ENCODE peak calls at places on chromosome 3, in five cellular contexts. One of them, this sample, is unnamed.

GRCh38 chr3:187714404-187714979 is 12.1 kb upstream of the RTP2 start:
- DNase-seq in cardiac fibroblast: peak
- DNase-seq in GM13977: peak
- DNase-seq in A549: peak
- DNase-seq in left ventricle myocardium inferior: peak
- DNase-seq in this sample: peak

GRCh38 chr3:120763601-120764000 is 21.1 kb downstream of the GTF2E1 start:
- DNase-seq in left ventricle myocardium inferior: no peak
- DNase-seq in cardiac fibroblast: peak
- DNase-seq in A549: no peak
- DNase-seq in GM13977: peak
- DNase-seq in this sample: peak

GRCh38 chr3:135851201-135852061 is 114.1 kb upstream of the PPP2R3A start:
- DNase-seq in left ventricle myocardium inferior: no peak
- DNase-seq in A549: no peak
- DNase-seq in cardiac fibroblast: peak
- DNase-seq in GM13977: no peak
- DNase-seq in this sample: no peak

GRCh38 chr3:160980740-160981139 is 124.4 kb downstream of the B3GALNT1 start:
- DNase-seq in GM13977: peak
- DNase-seq in cardiac fibroblast: no peak
- DNase-seq in A549: no peak
- DNase-seq in left ventricle myocardium inferior: no peak
- DNase-seq in this sample: peak

GRCh38 chr3:10557783-10558373 is 52.5 kb upstream of the ATP2B2 start:
- DNase-seq in A549: peak
- DNase-seq in left ventricle myocardium inferior: no peak
- DNase-seq in GM13977: no peak
- DNase-seq in cardiac fibroblast: peak
- DNase-seq in this sample: no peak

GRCh38 chr3:152172465-152172864 is 96.3 kb upstream of the MBNL1 start:
- DNase-seq in left ventricle myocardium inferior: no peak
- DNase-seq in cardiac fibroblast: peak
- DNase-seq in GM13977: no peak
- DNase-seq in A549: no peak
- DNase-seq in this sample: no peak

GRCh38 chr3:187328691-187329090 is 37.2 kb upstream of the MASP1 start:
- DNase-seq in A549: no peak
- DNase-seq in cardiac fibroblast: no peak
- DNase-seq in GM13977: no peak
- DNase-seq in left ventricle myocardium inferior: no peak
- DNase-seq in this sample: no peak

GRCh38 chr3:38549957-38550840 is 54.1 kb downstream of the EXOG start:
- DNase-seq in cardiac fibroblast: no peak
- DNase-seq in left ventricle myocardium inferior: no peak
- DNase-seq in GM13977: no peak
- DNase-seq in A549: no peak
- DNase-seq in this sample: no peak

GRCh38 chr3:87761795-87762194 is 297.0 kb downstream of the CGGBP1 start:
- DNase-seq in GM13977: no peak
- DNase-seq in cardiac fibroblast: no peak
- DNase-seq in A549: no peak
- DNase-seq in left ventricle myocardium inferior: no peak
- DNase-seq in this sample: no peak

GRCh38 chr3:38019658-38020341 is 9.6 kb downstream of the PLCD1 start:
- DNase-seq in left ventricle myocardium inferior: no peak
- DNase-seq in A549: no peak
- DNase-seq in cardiac fibroblast: no peak
- DNase-seq in GM13977: no peak
- DNase-seq in this sample: no peak

GRCh38 chr3:98259707-98260106 is 4.3 kb upstream of the OR5H6 start:
- DNase-seq in left ventricle myocardium inferior: no peak
- DNase-seq in cardiac fibroblast: no peak
- DNase-seq in A549: peak
- DNase-seq in GM13977: no peak
- DNase-seq in this sample: no peak

GRCh38 chr3:59658236-59658635 is 608.4 kb upstream of the CFAP20DC start:
- DNase-seq in A549: no peak
- DNase-seq in left ventricle myocardium inferior: no peak
- DNase-seq in cardiac fibroblast: no peak
- DNase-seq in GM13977: no peak
- DNase-seq in this sample: no peak
- TF ChIP-seq CTCF in A549: no peak
- TF ChIP-seq CTCF in left ventricle myocardium inferior: no peak
- TF ChIP-seq CTCF in cardiac fibroblast: no peak
- TF ChIP-seq CTCF in GM13977: no peak
- TF ChIP-seq CTCF in this sample: no peak

GRCh38 chr3:128567705-128568356 is 74.8 kb upstream of the GATA2 start:
- DNase-seq in A549: no peak
- DNase-seq in left ventricle myocardium inferior: no peak
- DNase-seq in cardiac fibroblast: no peak
- DNase-seq in GM13977: no peak
- DNase-seq in this sample: no peak
- TF ChIP-seq CTCF in A549: no peak
- TF ChIP-seq CTCF in left ventricle myocardium inferior: no peak
- TF ChIP-seq CTCF in cardiac fibroblast: no peak
- TF ChIP-seq CTCF in GM13977: no peak
- TF ChIP-seq CTCF in this sample: no peak

GRCh38 chr3:185457376-185457775 is 41.5 kb downstream of the TMEM41A start:
- DNase-seq in A549: no peak
- DNase-seq in GM13977: no peak
- DNase-seq in left ventricle myocardium inferior: no peak
- DNase-seq in cardiac fibroblast: no peak
- DNase-seq in this sample: no peak

GRCh38 chr3:185455860-185456259 is 43.0 kb downstream of the TMEM41A start:
- DNase-seq in left ventricle myocardium inferior: no peak
- DNase-seq in A549: no peak
- DNase-seq in cardiac fibroblast: no peak
- DNase-seq in GM13977: no peak
- DNase-seq in this sample: no peak

GRCh38 chr3:185460283-185460682 is 38.6 kb downstream of the TMEM41A start:
- DNase-seq in GM13977: no peak
- DNase-seq in left ventricle myocardium inferior: no peak
- DNase-seq in cardiac fibroblast: no peak
- DNase-seq in A549: no peak
- DNase-seq in this sample: no peak

GRCh38 chr3:185465471-185465870 is 33.4 kb downstream of the TMEM41A start:
- DNase-seq in GM13977: no peak
- DNase-seq in A549: no peak
- DNase-seq in left ventricle myocardium inferior: no peak
- DNase-seq in cardiac fibroblast: no peak
- DNase-seq in this sample: no peak

DNA sequence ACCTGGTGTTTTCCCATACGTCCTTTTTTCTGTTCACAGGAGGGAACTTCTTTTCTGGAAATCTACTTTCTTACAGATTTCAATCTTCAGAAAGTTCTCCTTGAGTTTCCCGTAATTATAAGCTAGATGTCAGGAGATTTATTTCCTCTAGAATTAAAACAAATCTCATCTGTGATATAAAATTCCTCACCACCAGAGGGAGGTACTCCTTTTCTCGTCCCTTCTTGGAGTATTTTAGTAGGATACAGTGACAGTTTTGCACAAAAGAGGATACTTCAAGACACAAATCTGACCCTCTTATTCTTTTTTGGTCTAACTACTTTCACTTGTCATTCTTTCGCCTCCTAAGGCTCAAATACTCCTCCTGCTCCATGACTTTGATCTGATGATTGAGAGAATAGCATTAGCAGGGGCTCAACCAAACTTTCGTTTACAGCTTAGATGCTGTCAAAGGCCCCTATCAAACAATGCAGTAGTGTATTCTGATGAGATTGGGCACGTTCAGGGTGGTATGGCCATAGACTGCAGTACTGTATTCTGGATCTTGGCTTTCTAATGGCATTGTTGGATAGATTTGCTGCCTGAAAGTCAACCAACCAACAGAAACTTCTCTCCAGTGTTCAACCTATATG is 38.0 kb downstream of the TMEM41A start:
- DNase-seq in left ventricle myocardium inferior: no peak
- DNase-seq in GM13977: peak
- DNase-seq in A549: peak
- DNase-seq in cardiac fibroblast: peak
- DNase-seq in this sample: peak
- TF ChIP-seq CTCF in left ventricle myocardium inferior: peak
- TF ChIP-seq CTCF in GM13977: no peak
- TF ChIP-seq CTCF in A549: peak
- TF ChIP-seq CTCF in cardiac fibroblast: no peak
- TF ChIP-seq CTCF in this sample: no peak

GRCh38 chr3:181213347-181213746 is 223.8 kb upstream of the DNAJC19 start:
- DNase-seq in A549: no peak
- DNase-seq in GM13977: no peak
- DNase-seq in cardiac fibroblast: no peak
- DNase-seq in left ventricle myocardium inferior: no peak
- DNase-seq in this sample: no peak

GRCh38 chr3:181212271-181212670 is 222.7 kb upstream of the DNAJC19 start:
- DNase-seq in cardiac fibroblast: no peak
- DNase-seq in left ventricle myocardium inferior: no peak
- DNase-seq in GM13977: no peak
- DNase-seq in A549: no peak
- DNase-seq in this sample: no peak

GRCh38 chr3:181210275-181210674 is 220.7 kb upstream of the DNAJC19 start:
- DNase-seq in cardiac fibroblast: peak
- DNase-seq in left ventricle myocardium inferior: no peak
- DNase-seq in A549: peak
- DNase-seq in GM13977: no peak
- DNase-seq in this sample: no peak
- TF ChIP-seq CTCF in cardiac fibroblast: no peak
- TF ChIP-seq CTCF in left ventricle myocardium inferior: peak
- TF ChIP-seq CTCF in A549: peak
- TF ChIP-seq CTCF in GM13977: peak
- TF ChIP-seq CTCF in this sample: no peak

GRCh38 chr3:156349978-156350377 is 204.9 kb downstream of the SSR3 start:
- DNase-seq in left ventricle myocardium inferior: no peak
- DNase-seq in cardiac fibroblast: no peak
- DNase-seq in GM13977: no peak
- DNase-seq in A549: no peak
- DNase-seq in this sample: no peak

GRCh38 chr3:156350786-156351185 is 204.1 kb downstream of the SSR3 start:
- DNase-seq in cardiac fibroblast: no peak
- DNase-seq in A549: no peak
- DNase-seq in left ventricle myocardium inferior: no peak
- DNase-seq in GM13977: no peak
- DNase-seq in this sample: no peak

GRCh38 chr3:156351783-156352182 is 203.1 kb downstream of the SSR3 start:
- DNase-seq in GM13977: no peak
- DNase-seq in left ventricle myocardium inferior: no peak
- DNase-seq in A549: no peak
- DNase-seq in cardiac fibroblast: no peak
- DNase-seq in this sample: no peak

GRCh38 chr3:156353535-156353934 is 201.4 kb downstream of the SSR3 start:
- DNase-seq in GM13977: no peak
- DNase-seq in left ventricle myocardium inferior: no peak
- DNase-seq in cardiac fibroblast: peak
- DNase-seq in A549: no peak
- DNase-seq in this sample: no peak

DNA sequence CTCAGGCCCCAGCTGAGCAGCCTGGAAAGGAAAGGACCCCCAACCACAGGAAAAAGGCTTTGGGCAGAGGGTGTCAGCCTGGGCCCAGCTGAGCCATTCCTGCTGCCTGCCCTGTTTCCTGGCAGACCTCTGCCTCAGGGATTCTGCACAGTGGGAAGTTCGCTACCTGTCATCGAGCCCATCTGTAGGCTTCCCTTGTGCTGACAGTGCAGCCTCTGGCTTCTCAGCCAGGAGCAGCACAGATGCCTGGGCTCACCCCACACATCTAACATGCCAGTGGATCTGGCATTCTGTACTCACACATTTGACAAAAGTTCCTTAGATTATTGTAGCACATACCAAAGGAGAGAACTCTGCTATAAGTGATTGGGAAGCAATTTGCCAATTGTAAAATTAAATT is 202.2 kb downstream of the SSR3 start:
- DNase-seq in GM13977: no peak
- DNase-seq in left ventricle myocardium inferior: no peak
- DNase-seq in cardiac fibroblast: no peak
- DNase-seq in A549: no peak
- DNase-seq in this sample: no peak
- TF ChIP-seq CTCF in GM13977: no peak
- TF ChIP-seq CTCF in left ventricle myocardium inferior: no peak
- TF ChIP-seq CTCF in cardiac fibroblast: no peak
- TF ChIP-seq CTCF in A549: no peak
- TF ChIP-seq CTCF in this sample: no peak

This sample was measured in GM20000.